ENCODE peak calls at places on chromosomes 7 and 10, in eight cellular contexts. One of them, this sample, is unnamed.

GRCh38 chr7:867001-867405 is 9.4 kb upstream of the GET4 start:
- DNase-seq in cardiac muscle cell: no peak
- DNase-seq in transverse colon: peak; percentile 60
- DNase-seq in CD8-positive, alpha-beta T cell: no peak
- DNase-seq in tibial artery: peak; percentile 98
- DNase-seq in CD8-positive, alpha-beta memory T cell: no peak
- DNase-seq in CD4-positive, alpha-beta T cell: no peak
- DNase-seq in left ventricle myocardium inferior: peak; percentile 72
- DNase-seq in this sample: no peak

GRCh38 chr7:27099839-27100225 is 2.7 kb downstream of the HOXA2 start:
- DNase-seq in tibial artery: no peak
- DNase-seq in left ventricle myocardium inferior: no peak
- DNase-seq in transverse colon: no peak
- DNase-seq in CD8-positive, alpha-beta memory T cell: no peak
- DNase-seq in CD4-positive, alpha-beta T cell: no peak
- DNase-seq in CD8-positive, alpha-beta T cell: no peak
- DNase-seq in cardiac muscle cell: no peak
- DNase-seq in this sample: no peak

GRCh38 chr7:2967238-2967637 is 76.4 kb downstream of the CARD11 start:
- DNase-seq in tibial artery: peak; percentile 29
- DNase-seq in CD8-positive, alpha-beta memory T cell: no peak
- DNase-seq in transverse colon: no peak
- DNase-seq in CD8-positive, alpha-beta T cell: peak; percentile 25
- DNase-seq in cardiac muscle cell: no peak
- DNase-seq in CD4-positive, alpha-beta T cell: no peak
- DNase-seq in left ventricle myocardium inferior: no peak
- DNase-seq in this sample: no peak

GRCh38 chr10:80460399-80461207 is 6.5 kb downstream of the TSPAN14 start:
- DNase-seq in tibial artery: no peak
- DNase-seq in transverse colon: peak; percentile 87
- DNase-seq in left ventricle myocardium inferior: no peak
- DNase-seq in CD8-positive, alpha-beta T cell: no peak
- DNase-seq in CD4-positive, alpha-beta T cell: no peak
- DNase-seq in cardiac muscle cell: peak; percentile 72
- DNase-seq in CD8-positive, alpha-beta memory T cell: no peak
- DNase-seq in this sample: peak; percentile 84

GRCh38 chr10:127159648-127160245 is 36.6 kb downstream of the INSYN2A start:
- DNase-seq in left ventricle myocardium inferior: no peak
- DNase-seq in CD8-positive, alpha-beta T cell: no peak
- DNase-seq in transverse colon: no peak
- DNase-seq in cardiac muscle cell: no peak
- DNase-seq in CD4-positive, alpha-beta T cell: no peak
- DNase-seq in CD8-positive, alpha-beta memory T cell: no peak
- DNase-seq in tibial artery: no peak
- DNase-seq in this sample: no peak

GRCh38 chr7:4479367-4480039 is 202.6 kb upstream of the FOXK1 start:
- DNase-seq in cardiac muscle cell: peak; percentile 15
- DNase-seq in tibial artery: no peak
- DNase-seq in CD8-positive, alpha-beta T cell: no peak
- DNase-seq in transverse colon: peak; percentile 12
- DNase-seq in CD8-positive, alpha-beta memory T cell: no peak
- DNase-seq in CD4-positive, alpha-beta T cell: no peak
- DNase-seq in left ventricle myocardium inferior: no peak
- DNase-seq in this sample: no peak

GRCh38 chr7:149598721-149599308 is 101.2 kb upstream of the ZNF746 start:
- DNase-seq in transverse colon: no peak
- DNase-seq in CD4-positive, alpha-beta T cell: no peak
- DNase-seq in cardiac muscle cell: peak; percentile 52
- DNase-seq in left ventricle myocardium inferior: no peak
- DNase-seq in CD8-positive, alpha-beta memory T cell: no peak
- DNase-seq in CD8-positive, alpha-beta T cell: no peak
- DNase-seq in tibial artery: no peak
- DNase-seq in this sample: no peak

GRCh38 chr7:69620650-69621049 is 22.4 kb downstream of the AUTS2 start:
- DNase-seq in transverse colon: no peak
- DNase-seq in cardiac muscle cell: no peak
- DNase-seq in CD8-positive, alpha-beta memory T cell: no peak
- DNase-seq in tibial artery: no peak
- DNase-seq in CD4-positive, alpha-beta T cell: no peak
- DNase-seq in CD8-positive, alpha-beta T cell: no peak
- DNase-seq in left ventricle myocardium inferior: no peak
- DNase-seq in this sample: no peak

GRCh38 chr7:71657386-71657785 is 525.4 kb downstream of the GALNT17 start:
- DNase-seq in CD8-positive, alpha-beta T cell: no peak
- DNase-seq in left ventricle myocardium inferior: no peak
- DNase-seq in cardiac muscle cell: no peak
- DNase-seq in CD4-positive, alpha-beta T cell: no peak
- DNase-seq in transverse colon: no peak
- DNase-seq in CD8-positive, alpha-beta memory T cell: no peak
- DNase-seq in tibial artery: no peak
- DNase-seq in this sample: no peak

GRCh38 chr10:103416436-103417147 is 20.2 kb downstream of the PDCD11 start:
- DNase-seq in CD4-positive, alpha-beta T cell: peak; percentile 35
- DNase-seq in CD8-positive, alpha-beta memory T cell: peak; percentile 51
- DNase-seq in CD8-positive, alpha-beta T cell: peak; percentile 77
- DNase-seq in tibial artery: peak; percentile 77
- DNase-seq in transverse colon: peak; percentile 67
- DNase-seq in left ventricle myocardium inferior: peak; percentile 22
- DNase-seq in cardiac muscle cell: peak; percentile 82
- DNase-seq in this sample: no peak

GRCh38 chr10:72691470-72692056 is 380 bp upstream of the MCU start:
- DNase-seq in tibial artery: no peak
- DNase-seq in CD8-positive, alpha-beta memory T cell: no peak
- DNase-seq in left ventricle myocardium inferior: no peak
- DNase-seq in CD4-positive, alpha-beta T cell: no peak
- DNase-seq in cardiac muscle cell: no peak
- DNase-seq in CD8-positive, alpha-beta T cell: no peak
- DNase-seq in transverse colon: no peak
- DNase-seq in this sample: no peak

GRCh38 chr10:131250454-131251145 is 60.9 kb downstream of the TCERG1L start:
- DNase-seq in CD8-positive, alpha-beta T cell: no peak
- DNase-seq in left ventricle myocardium inferior: no peak
- DNase-seq in CD8-positive, alpha-beta memory T cell: no peak
- DNase-seq in tibial artery: no peak
- DNase-seq in CD4-positive, alpha-beta T cell: no peak
- DNase-seq in cardiac muscle cell: no peak
- DNase-seq in transverse colon: no peak
- DNase-seq in this sample: no peak

GRCh38 chr10:132245056-132245455 is 58.3 kb downstream of the DPYSL4 start:
- DNase-seq in tibial artery: no peak
- DNase-seq in cardiac muscle cell: no peak
- DNase-seq in CD8-positive, alpha-beta T cell: no peak
- DNase-seq in CD8-positive, alpha-beta memory T cell: no peak
- DNase-seq in CD4-positive, alpha-beta T cell: no peak
- DNase-seq in left ventricle myocardium inferior: no peak
- DNase-seq in transverse colon: no peak
- DNase-seq in this sample: no peak

GRCh38 chr7:1409555-1409954 is 49.7 kb downstream of the MICALL2 start:
- DNase-seq in CD8-positive, alpha-beta memory T cell: no peak
- DNase-seq in CD8-positive, alpha-beta T cell: no peak
- DNase-seq in cardiac muscle cell: no peak
- DNase-seq in CD4-positive, alpha-beta T cell: no peak
- DNase-seq in left ventricle myocardium inferior: no peak
- DNase-seq in transverse colon: no peak
- DNase-seq in tibial artery: no peak
- DNase-seq in this sample: no peak

GRCh38 chr10:73968101-73968515 is 29.8 kb upstream of the VCL start:
- DNase-seq in CD4-positive, alpha-beta T cell: no peak
- DNase-seq in tibial artery: no peak
- DNase-seq in left ventricle myocardium inferior: no peak
- DNase-seq in transverse colon: no peak
- DNase-seq in cardiac muscle cell: peak; percentile 57
- DNase-seq in CD8-positive, alpha-beta memory T cell: peak; percentile 35
- DNase-seq in CD8-positive, alpha-beta T cell: no peak
- DNase-seq in this sample: no peak

GRCh38 chr7:80659120-80660055 is 20.9 kb downstream of the CD36 start:
- DNase-seq in left ventricle myocardium inferior: no peak
- DNase-seq in CD8-positive, alpha-beta T cell: no peak
- DNase-seq in tibial artery: no peak
- DNase-seq in CD4-positive, alpha-beta T cell: no peak
- DNase-seq in CD8-positive, alpha-beta memory T cell: no peak
- DNase-seq in transverse colon: no peak
- DNase-seq in cardiac muscle cell: peak; percentile 53
- DNase-seq in this sample: no peak

GRCh38 chr7:22442887-22443369 is 57.1 kb downstream of the STEAP1B start:
- DNase-seq in tibial artery: no peak
- DNase-seq in transverse colon: no peak
- DNase-seq in CD4-positive, alpha-beta T cell: no peak
- DNase-seq in CD8-positive, alpha-beta T cell: no peak
- DNase-seq in left ventricle myocardium inferior: no peak
- DNase-seq in cardiac muscle cell: no peak
- DNase-seq in CD8-positive, alpha-beta memory T cell: no peak
- DNase-seq in this sample: no peak

GRCh38 chr7:70317356-70317755 is 719.1 kb downstream of the AUTS2 start:
- DNase-seq in CD4-positive, alpha-beta T cell: no peak
- DNase-seq in left ventricle myocardium inferior: no peak
- DNase-seq in tibial artery: no peak
- DNase-seq in transverse colon: no peak
- DNase-seq in cardiac muscle cell: peak; percentile 19
- DNase-seq in CD8-positive, alpha-beta T cell: no peak
- DNase-seq in CD8-positive, alpha-beta memory T cell: no peak
- DNase-seq in this sample: peak; percentile 61

GRCh38 chr7:132371948-132372347 is 204.3 kb downstream of the PLXNA4 start:
- DNase-seq in cardiac muscle cell: no peak
- DNase-seq in CD8-positive, alpha-beta T cell: no peak
- DNase-seq in CD4-positive, alpha-beta T cell: no peak
- DNase-seq in tibial artery: no peak
- DNase-seq in transverse colon: no peak
- DNase-seq in CD8-positive, alpha-beta memory T cell: no peak
- DNase-seq in left ventricle myocardium inferior: no peak
- DNase-seq in this sample: no peak

GRCh38 chr7:76318488-76319353 is 16.2 kb downstream of the HSPB1 start:
- DNase-seq in CD4-positive, alpha-beta T cell: peak; percentile 57
- DNase-seq in cardiac muscle cell: peak; percentile 88
- DNase-seq in tibial artery: peak; percentile 91
- DNase-seq in CD8-positive, alpha-beta memory T cell: peak; percentile 57
- DNase-seq in transverse colon: peak; percentile 86
- DNase-seq in CD8-positive, alpha-beta T cell: peak; percentile 70
- DNase-seq in left ventricle myocardium inferior: peak; percentile 72
- DNase-seq in this sample: peak; percentile 81

GRCh38 chr7:34453150-34453549 is 204.9 kb upstream of the NPSR1 start:
- DNase-seq in cardiac muscle cell: peak; percentile 55
- DNase-seq in CD8-positive, alpha-beta T cell: no peak
- DNase-seq in transverse colon: no peak
- DNase-seq in tibial artery: no peak
- DNase-seq in left ventricle myocardium inferior: no peak
- DNase-seq in CD4-positive, alpha-beta T cell: no peak
- DNase-seq in CD8-positive, alpha-beta memory T cell: no peak
- DNase-seq in this sample: no peak

GRCh38 chr7:45182856-45183710 is 25.5 kb downstream of the RAMP3 start:
- DNase-seq in CD4-positive, alpha-beta T cell: no peak
- DNase-seq in cardiac muscle cell: no peak
- DNase-seq in left ventricle myocardium inferior: no peak
- DNase-seq in tibial artery: peak; percentile 50
- DNase-seq in transverse colon: no peak
- DNase-seq in CD8-positive, alpha-beta T cell: peak; percentile 29
- DNase-seq in CD8-positive, alpha-beta memory T cell: no peak
- DNase-seq in this sample: no peak

GRCh38 chr7:54811925-54812264 is 52.9 kb upstream of the SEC61G start:
- DNase-seq in CD8-positive, alpha-beta T cell: no peak
- DNase-seq in CD8-positive, alpha-beta memory T cell: no peak
- DNase-seq in left ventricle myocardium inferior: no peak
- DNase-seq in cardiac muscle cell: peak; percentile 53
- DNase-seq in transverse colon: no peak
- DNase-seq in CD4-positive, alpha-beta T cell: no peak
- DNase-seq in tibial artery: no peak
- DNase-seq in this sample: no peak
- H3K27ac ChIP-seq in CD8-positive, alpha-beta T cell: no peak overlapping the region
- H3K27ac ChIP-seq in CD8-positive, alpha-beta memory T cell: no peak overlapping the region
- H3K27ac ChIP-seq in left ventricle myocardium inferior: peak overlapping the region; percentile 69
- H3K27ac ChIP-seq in cardiac muscle cell: no peak overlapping the region
- H3K27ac ChIP-seq in transverse colon: no peak overlapping the region
- H3K27ac ChIP-seq in CD4-positive, alpha-beta T cell: no peak overlapping the region
- H3K27ac ChIP-seq in tibial artery: peak overlapping the region; percentile 30
- H3K27ac ChIP-seq in this sample: peak overlapping the region; percentile 5

DNA sequence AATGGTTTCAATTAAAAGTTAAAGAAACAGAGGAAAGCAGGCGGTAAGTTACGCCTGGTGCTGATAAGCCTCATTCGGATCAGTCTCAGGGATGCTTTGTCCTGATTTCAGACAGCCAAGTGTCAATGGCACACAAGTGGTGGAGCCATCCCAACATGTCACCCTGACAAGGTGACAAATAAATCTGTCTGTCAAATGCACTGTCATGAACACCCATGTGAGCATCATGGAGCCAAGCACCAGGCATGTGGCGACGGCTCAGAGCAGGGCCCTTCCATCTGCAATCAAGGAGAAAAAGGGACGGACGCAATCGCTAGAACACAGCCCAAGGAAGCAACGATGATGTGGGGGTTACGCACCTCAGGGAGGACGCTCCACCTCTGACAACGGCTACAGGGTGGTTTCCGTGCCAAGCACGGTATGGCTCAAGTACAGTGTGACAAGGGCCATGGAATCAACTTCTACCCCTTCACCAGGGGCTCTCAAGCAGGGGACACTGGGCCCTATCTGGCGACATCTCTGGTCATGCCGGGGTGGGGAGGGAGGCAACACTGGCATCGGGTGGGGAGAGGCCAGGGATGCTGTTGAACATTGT is 66.2 kb downstream of the CTBP2 start:
- DNase-seq in cardiac muscle cell: no peak
- DNase-seq in CD8-positive, alpha-beta T cell: no peak
- DNase-seq in CD8-positive, alpha-beta memory T cell: no peak
- DNase-seq in left ventricle myocardium inferior: no peak
- DNase-seq in tibial artery: peak; percentile 61
- DNase-seq in transverse colon: no peak
- DNase-seq in CD4-positive, alpha-beta T cell: no peak
- DNase-seq in this sample: no peak
- H3K27ac ChIP-seq in cardiac muscle cell: peak overlapping the region; percentile 55
- H3K27ac ChIP-seq in CD8-positive, alpha-beta T cell: no peak overlapping the region
- H3K27ac ChIP-seq in CD8-positive, alpha-beta memory T cell: no peak overlapping the region
- H3K27ac ChIP-seq in left ventricle myocardium inferior: peak overlapping the region; percentile 79
- H3K27ac ChIP-seq in tibial artery: peak overlapping the region; percentile 76
- H3K27ac ChIP-seq in transverse colon: peak overlapping the region; percentile 56
- H3K27ac ChIP-seq in CD4-positive, alpha-beta T cell: no peak overlapping the region
- H3K27ac ChIP-seq in this sample: peak overlapping the region; percentile 73

DNA sequence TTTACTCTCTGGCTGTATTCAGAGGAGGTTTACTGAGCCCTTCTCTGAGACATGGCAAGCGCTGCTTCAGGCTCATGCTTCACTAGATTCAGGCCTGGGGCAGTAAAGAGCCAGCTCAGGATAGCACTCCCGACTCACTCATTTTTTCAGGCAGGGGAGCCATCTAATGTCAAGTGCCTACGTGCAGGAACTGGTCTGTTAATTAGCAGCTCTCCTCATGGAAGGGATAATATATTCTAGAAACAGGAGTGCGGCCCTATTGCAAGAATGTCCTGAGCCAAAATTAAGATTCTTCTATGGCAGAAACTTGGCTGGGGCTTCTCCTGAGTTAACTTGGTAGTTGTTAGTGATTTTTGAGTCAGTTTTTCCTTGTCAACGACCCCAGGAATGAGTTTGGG is 111.3 kb downstream of the EGFR start:
- DNase-seq in CD4-positive, alpha-beta T cell: no peak
- DNase-seq in cardiac muscle cell: peak; percentile 68
- DNase-seq in tibial artery: no peak
- DNase-seq in transverse colon: no peak
- DNase-seq in CD8-positive, alpha-beta memory T cell: no peak
- DNase-seq in left ventricle myocardium inferior: no peak
- DNase-seq in CD8-positive, alpha-beta T cell: no peak
- DNase-seq in this sample: no peak
- H3K27ac ChIP-seq in CD4-positive, alpha-beta T cell: no peak overlapping the region
- H3K27ac ChIP-seq in cardiac muscle cell: no peak overlapping the region
- H3K27ac ChIP-seq in tibial artery: peak overlapping the region; percentile 79
- H3K27ac ChIP-seq in transverse colon: peak overlapping the region; percentile 81
- H3K27ac ChIP-seq in CD8-positive, alpha-beta memory T cell: no peak overlapping the region
- H3K27ac ChIP-seq in left ventricle myocardium inferior: peak overlapping the region; percentile 81
- H3K27ac ChIP-seq in CD8-positive, alpha-beta T cell: no peak overlapping the region
- H3K27ac ChIP-seq in this sample: peak overlapping the region; percentile 62

GRCh38 chr10:98956576-98957260 is 278.9 kb downstream of the HPSE2 start:
- DNase-seq in CD8-positive, alpha-beta T cell: no peak
- DNase-seq in tibial artery: no peak
- DNase-seq in cardiac muscle cell: peak; percentile 14
- DNase-seq in transverse colon: no peak
- DNase-seq in CD8-positive, alpha-beta memory T cell: no peak
- DNase-seq in CD4-positive, alpha-beta T cell: no peak
- DNase-seq in left ventricle myocardium inferior: no peak
- DNase-seq in this sample: no peak
- H3K27ac ChIP-seq in CD8-positive, alpha-beta T cell: no peak overlapping the region
- H3K27ac ChIP-seq in tibial artery: no peak overlapping the region
- H3K27ac ChIP-seq in cardiac muscle cell: no peak overlapping the region
- H3K27ac ChIP-seq in transverse colon: peak overlapping the region; percentile 21
- H3K27ac ChIP-seq in CD8-positive, alpha-beta memory T cell: no peak overlapping the region
- H3K27ac ChIP-seq in CD4-positive, alpha-beta T cell: no peak overlapping the region
- H3K27ac ChIP-seq in left ventricle myocardium inferior: no peak overlapping the region
- H3K27ac ChIP-seq in this sample: no peak overlapping the region